ENCODE peak calls at places on chromosomes 11 and 22, in seven cellular contexts. One of them, this sample, is unnamed.

GRCh38 chr11:116144387-116144958 is 628.3 kb downstream of the BUD13 start:
- DNase-seq in lower lobe of right lung: no peak
- DNase-seq in HFFc6: no peak
- DNase-seq in stimulated activated CD8-positive, alpha-beta memory T cell treated with anti-CD3 and anti-CD28 coated beads, Interleukin-4, amount 100 ng/mL, for 1 hour: no peak
- DNase-seq in amniotic stem cell: no peak
- DNase-seq in endothelial cell: no peak
- DNase-seq in activated CD4-positive, alpha-beta memory T cell treated with anti-CD3 and anti-CD28 coated beads, Interleukin-2, amount 10 ng/mL, durations not matched to agents 7 days and 5 days: no peak
- DNase-seq in this sample: no peak

GRCh38 chr11:63490551-63491239 is at the start of gene PLAAT5:
- DNase-seq in lower lobe of right lung: peak
- DNase-seq in HFFc6: no peak
- DNase-seq in stimulated activated CD8-positive, alpha-beta memory T cell treated with anti-CD3 and anti-CD28 coated beads, Interleukin-4, amount 100 ng/mL, for 1 hour: no peak
- DNase-seq in amniotic stem cell: no peak
- DNase-seq in endothelial cell: peak
- DNase-seq in activated CD4-positive, alpha-beta memory T cell treated with anti-CD3 and anti-CD28 coated beads, Interleukin-2, amount 10 ng/mL, durations not matched to agents 7 days and 5 days: no peak
- DNase-seq in this sample: no peak

GRCh38 chr11:119094816-119095065 is 6.9 kb downstream of the DPAGT1 start:
- DNase-seq in lower lobe of right lung: peak
- DNase-seq in HFFc6: peak
- DNase-seq in stimulated activated CD8-positive, alpha-beta memory T cell treated with anti-CD3 and anti-CD28 coated beads, Interleukin-4, amount 100 ng/mL, for 1 hour: peak
- DNase-seq in amniotic stem cell: peak
- DNase-seq in endothelial cell: peak
- DNase-seq in activated CD4-positive, alpha-beta memory T cell treated with anti-CD3 and anti-CD28 coated beads, Interleukin-2, amount 10 ng/mL, durations not matched to agents 7 days and 5 days: peak
- DNase-seq in this sample: peak

GRCh38 chr11:43920598-43921419 is 21.6 kb upstream of the C11orf96 start:
- DNase-seq in lower lobe of right lung: no peak
- DNase-seq in HFFc6: peak
- DNase-seq in stimulated activated CD8-positive, alpha-beta memory T cell treated with anti-CD3 and anti-CD28 coated beads, Interleukin-4, amount 100 ng/mL, for 1 hour: no peak
- DNase-seq in amniotic stem cell: peak
- DNase-seq in endothelial cell: no peak
- DNase-seq in activated CD4-positive, alpha-beta memory T cell treated with anti-CD3 and anti-CD28 coated beads, Interleukin-2, amount 10 ng/mL, durations not matched to agents 7 days and 5 days: peak
- DNase-seq in this sample: peak

GRCh38 chr11:110430267-110431211 is 791 bp downstream of the FDX1 start:
- DNase-seq in lower lobe of right lung: no peak
- DNase-seq in HFFc6: no peak
- DNase-seq in stimulated activated CD8-positive, alpha-beta memory T cell treated with anti-CD3 and anti-CD28 coated beads, Interleukin-4, amount 100 ng/mL, for 1 hour: peak
- DNase-seq in amniotic stem cell: no peak
- DNase-seq in endothelial cell: no peak
- DNase-seq in activated CD4-positive, alpha-beta memory T cell treated with anti-CD3 and anti-CD28 coated beads, Interleukin-2, amount 10 ng/mL, durations not matched to agents 7 days and 5 days: peak
- DNase-seq in this sample: peak

GRCh38 chr22:46377566-46378498 is 42.3 kb downstream of the TRMU start:
- DNase-seq in lower lobe of right lung: peak
- DNase-seq in HFFc6: no peak
- DNase-seq in stimulated activated CD8-positive, alpha-beta memory T cell treated with anti-CD3 and anti-CD28 coated beads, Interleukin-4, amount 100 ng/mL, for 1 hour: no peak
- DNase-seq in amniotic stem cell: no peak
- DNase-seq in endothelial cell: no peak
- DNase-seq in activated CD4-positive, alpha-beta memory T cell treated with anti-CD3 and anti-CD28 coated beads, Interleukin-2, amount 10 ng/mL, durations not matched to agents 7 days and 5 days: no peak
- DNase-seq in this sample: no peak

GRCh38 chr11:103587951-103588788 is 448.3 kb upstream of the DDI1 start:
- DNase-seq in lower lobe of right lung: no peak
- DNase-seq in HFFc6: no peak
- DNase-seq in stimulated activated CD8-positive, alpha-beta memory T cell treated with anti-CD3 and anti-CD28 coated beads, Interleukin-4, amount 100 ng/mL, for 1 hour: no peak
- DNase-seq in amniotic stem cell: no peak
- DNase-seq in endothelial cell: no peak
- DNase-seq in activated CD4-positive, alpha-beta memory T cell treated with anti-CD3 and anti-CD28 coated beads, Interleukin-2, amount 10 ng/mL, durations not matched to agents 7 days and 5 days: no peak
- DNase-seq in this sample: no peak

GRCh38 chr22:37330200-37331033 is 48.1 kb downstream of the CYTH4 start:
- DNase-seq in lower lobe of right lung: no peak
- DNase-seq in HFFc6: peak
- DNase-seq in stimulated activated CD8-positive, alpha-beta memory T cell treated with anti-CD3 and anti-CD28 coated beads, Interleukin-4, amount 100 ng/mL, for 1 hour: no peak
- DNase-seq in amniotic stem cell: no peak
- DNase-seq in endothelial cell: peak
- DNase-seq in activated CD4-positive, alpha-beta memory T cell treated with anti-CD3 and anti-CD28 coated beads, Interleukin-2, amount 10 ng/mL, durations not matched to agents 7 days and 5 days: peak
- DNase-seq in this sample: peak

GRCh38 chr11:86676533-86677154 is 4.2 kb upstream of the ME3 start:
- DNase-seq in lower lobe of right lung: no peak
- DNase-seq in HFFc6: no peak
- DNase-seq in stimulated activated CD8-positive, alpha-beta memory T cell treated with anti-CD3 and anti-CD28 coated beads, Interleukin-4, amount 100 ng/mL, for 1 hour: no peak
- DNase-seq in amniotic stem cell: no peak
- DNase-seq in endothelial cell: peak
- DNase-seq in activated CD4-positive, alpha-beta memory T cell treated with anti-CD3 and anti-CD28 coated beads, Interleukin-2, amount 10 ng/mL, durations not matched to agents 7 days and 5 days: no peak
- DNase-seq in this sample: no peak

GRCh38 chr11:10352911-10353550 is 48.2 kb downstream of the ADM start:
- DNase-seq in lower lobe of right lung: no peak
- DNase-seq in HFFc6: no peak
- DNase-seq in stimulated activated CD8-positive, alpha-beta memory T cell treated with anti-CD3 and anti-CD28 coated beads, Interleukin-4, amount 100 ng/mL, for 1 hour: no peak
- DNase-seq in amniotic stem cell: no peak
- DNase-seq in endothelial cell: no peak
- DNase-seq in activated CD4-positive, alpha-beta memory T cell treated with anti-CD3 and anti-CD28 coated beads, Interleukin-2, amount 10 ng/mL, durations not matched to agents 7 days and 5 days: no peak
- DNase-seq in this sample: no peak

GRCh38 chr22:44834065-44834464 is 81.7 kb downstream of the ARHGAP8 start:
- DNase-seq in lower lobe of right lung: no peak
- DNase-seq in HFFc6: no peak
- DNase-seq in stimulated activated CD8-positive, alpha-beta memory T cell treated with anti-CD3 and anti-CD28 coated beads, Interleukin-4, amount 100 ng/mL, for 1 hour: no peak
- DNase-seq in amniotic stem cell: no peak
- DNase-seq in endothelial cell: no peak
- DNase-seq in activated CD4-positive, alpha-beta memory T cell treated with anti-CD3 and anti-CD28 coated beads, Interleukin-2, amount 10 ng/mL, durations not matched to agents 7 days and 5 days: no peak
- DNase-seq in this sample: no peak

GRCh38 chr11:108486828-108487227 is 11.4 kb downstream of the POGLUT3 start:
- DNase-seq in lower lobe of right lung: no peak
- DNase-seq in HFFc6: no peak
- DNase-seq in stimulated activated CD8-positive, alpha-beta memory T cell treated with anti-CD3 and anti-CD28 coated beads, Interleukin-4, amount 100 ng/mL, for 1 hour: no peak
- DNase-seq in amniotic stem cell: no peak
- DNase-seq in endothelial cell: no peak
- DNase-seq in activated CD4-positive, alpha-beta memory T cell treated with anti-CD3 and anti-CD28 coated beads, Interleukin-2, amount 10 ng/mL, durations not matched to agents 7 days and 5 days: no peak
- DNase-seq in this sample: no peak